ENCODE peak calls at places on chromosomes 6 and 20, in six cellular contexts. B is amygdala, U is hippocampal formation, J is left ventricle myocardium superior, N is AG08396, X is AML-193. E is an unnamed sample.

GRCh38 chr6:139587469-139587868 is 213.0 kb upstream of the CITED2 start:
- DNase-seq in X (no peak), J (no peak), B (no peak), U (no peak), N (peak; percentile 61), E (no peak)

GRCh38 chr20:35049776-35050352 is 42.7 kb downstream of the TRPC4AP start:
- DNase-seq in B (no peak), U (no peak), X (no peak), N (no peak), J (no peak), E (no peak)

GRCh38 chr6:32177182-32177787 is 920 bp upstream of the RNF5 start:
- DNase-seq in X (peak; percentile 55), N (no peak), U (no peak), B (no peak), J (no peak), E (no peak)

GRCh38 chr20:48098866-48099265 is 313.6 kb upstream of the SULF2 start:
- DNase-seq in U (no peak), N (no peak), J (no peak), B (no peak), X (no peak), E (no peak)

GRCh38 chr6:73515204-73516101 is 5.4 kb downstream of the EEF1A1 start:
- DNase-seq in N (no peak), U (peak; percentile 87), J (no peak), X (peak; percentile 73), B (peak; percentile 3), E (no peak)

GRCh38 chr6:32559747-32560146 is 29.7 kb upstream of the HLA-DRB5 start:
- DNase-seq in U (no peak), N (no peak), J (no peak), X (no peak), B (no peak), E (no peak)

GRCh38 chr6:157885211-157885788 is 62.3 kb downstream of the SNX9 start:
- DNase-seq in B (no peak), X (no peak), N (no peak), J (no peak), U (no peak), E (no peak)

GRCh38 chr6:75210885-75211739 is 5.3 kb upstream of the COL12A1 start:
- DNase-seq in N (no peak), J (no peak), U (peak; percentile 75), B (peak; percentile 32), X (peak; percentile 80), E (no peak)

GRCh38 chr6:111750753-111751684 is 122.2 kb downstream of the FYN start:
- DNase-seq in N (no peak), J (no peak), U (no peak), B (no peak), X (no peak), E (no peak)

GRCh38 chr6:168376811-168377480 is 57.4 kb upstream of the DACT2 start:
- DNase-seq in J (peak; percentile 41), B (no peak), U (no peak), N (no peak), X (no peak), E (peak; percentile 35)

GRCh38 chr20:63320041-63320511 is 27.1 kb downstream of the COL20A1 start:
- DNase-seq in U (no peak), B (no peak), N (no peak), J (no peak), X (no peak), E (peak; percentile 26)

GRCh38 chr6:95093154-95093553 is 484.2 kb upstream of the MANEA start:
- DNase-seq in J (no peak), N (no peak), B (no peak), X (no peak), U (no peak), E (no peak)

E was measured in Right ventricle myocardium superior.